ENCODE peak calls at places on chromosome 7, in five cellular contexts. One of them, this sample, is unnamed.

GRCh38 chr7:2072042-2072441 is 160.7 kb downstream of the MAD1L1 start:
- DNase-seq in SJSA1: no peak
- DNase-seq in CD8-positive, alpha-beta memory T cell: no peak
- DNase-seq in GM23338: no peak
- DNase-seq in fibroblast of lung: no peak
- DNase-seq in this sample: no peak

GRCh38 chr7:107149863-107150262 is 18.9 kb upstream of the HBP1 start:
- DNase-seq in fibroblast of lung: no peak
- DNase-seq in GM23338: no peak
- DNase-seq in CD8-positive, alpha-beta memory T cell: no peak
- DNase-seq in SJSA1: no peak
- DNase-seq in this sample: no peak

GRCh38 chr7:90869335-90869734 is 273.2 kb downstream of the CDK14 start:
- DNase-seq in SJSA1: no peak
- DNase-seq in CD8-positive, alpha-beta memory T cell: no peak
- DNase-seq in fibroblast of lung: no peak
- DNase-seq in GM23338: no peak
- DNase-seq in this sample: no peak

GRCh38 chr7:21146642-21147423 is 281.1 kb upstream of the SP4 start:
- DNase-seq in CD8-positive, alpha-beta memory T cell: no peak
- DNase-seq in fibroblast of lung: no peak
- DNase-seq in SJSA1: no peak
- DNase-seq in GM23338: peak
- DNase-seq in this sample: no peak

GRCh38 chr7:19442016-19442785 is 266.6 kb downstream of the POLR1F start:
- DNase-seq in GM23338: peak
- DNase-seq in SJSA1: peak
- DNase-seq in fibroblast of lung: peak
- DNase-seq in CD8-positive, alpha-beta memory T cell: no peak
- DNase-seq in this sample: peak

GRCh38 chr7:151844080-151844827 is 32.7 kb downstream of the PRKAG2 start:
- DNase-seq in fibroblast of lung: peak
- DNase-seq in GM23338: no peak
- DNase-seq in CD8-positive, alpha-beta memory T cell: no peak
- DNase-seq in SJSA1: peak
- DNase-seq in this sample: peak

GRCh38 chr7:36348256-36348655 is 41.4 kb upstream of the ANLN start:
- DNase-seq in GM23338: no peak
- DNase-seq in CD8-positive, alpha-beta memory T cell: no peak
- DNase-seq in fibroblast of lung: peak
- DNase-seq in SJSA1: peak
- DNase-seq in this sample: peak

GRCh38 chr7:8190121-8190895 is 71.7 kb downstream of the ICA1 start:
- DNase-seq in fibroblast of lung: peak
- DNase-seq in SJSA1: no peak
- DNase-seq in GM23338: peak
- DNase-seq in CD8-positive, alpha-beta memory T cell: peak
- DNase-seq in this sample: peak

GRCh38 chr7:75866497-75867389 is 12.1 kb upstream of the RHBDD2 start:
- DNase-seq in CD8-positive, alpha-beta memory T cell: peak
- DNase-seq in GM23338: peak
- DNase-seq in SJSA1: peak
- DNase-seq in fibroblast of lung: peak
- DNase-seq in this sample: no peak

GRCh38 chr7:7642081-7642480 is 1.5 kb downstream of the UMAD1 start:
- DNase-seq in SJSA1: no peak
- DNase-seq in fibroblast of lung: no peak
- DNase-seq in GM23338: no peak
- DNase-seq in CD8-positive, alpha-beta memory T cell: no peak
- DNase-seq in this sample: no peak

GRCh38 chr7:33813331-33813730 is 92.0 kb upstream of the BMPER start:
- DNase-seq in CD8-positive, alpha-beta memory T cell: no peak
- DNase-seq in SJSA1: no peak
- DNase-seq in GM23338: no peak
- DNase-seq in fibroblast of lung: peak
- DNase-seq in this sample: no peak

GRCh38 chr7:25887266-25887665 is 264.7 kb upstream of the NFE2L3 start:
- DNase-seq in SJSA1: no peak
- DNase-seq in CD8-positive, alpha-beta memory T cell: no peak
- DNase-seq in fibroblast of lung: no peak
- DNase-seq in GM23338: no peak
- DNase-seq in this sample: no peak

GRCh38 chr7:88301924-88302323 is 4.8 kb downstream of the STEAP4 start:
- DNase-seq in fibroblast of lung: no peak
- DNase-seq in GM23338: no peak
- DNase-seq in CD8-positive, alpha-beta memory T cell: no peak
- DNase-seq in SJSA1: no peak
- DNase-seq in this sample: no peak

GRCh38 chr7:131057524-131058065 is 270.1 kb upstream of the MKLN1 start:
- DNase-seq in GM23338: no peak
- DNase-seq in CD8-positive, alpha-beta memory T cell: no peak
- DNase-seq in fibroblast of lung: no peak
- DNase-seq in SJSA1: no peak
- DNase-seq in this sample: no peak

GRCh38 chr7:131057015-131057518 is 270.6 kb upstream of the MKLN1 start:
- DNase-seq in fibroblast of lung: peak
- DNase-seq in SJSA1: peak
- DNase-seq in GM23338: no peak
- DNase-seq in CD8-positive, alpha-beta memory T cell: no peak
- DNase-seq in this sample: peak

GRCh38 chr7:131051304-131051703 is 276.4 kb upstream of the MKLN1 start:
- DNase-seq in SJSA1: no peak
- DNase-seq in CD8-positive, alpha-beta memory T cell: no peak
- DNase-seq in GM23338: no peak
- DNase-seq in fibroblast of lung: no peak
- DNase-seq in this sample: no peak

GRCh38 chr7:131052285-131052942 is 275.3 kb upstream of the MKLN1 start:
- DNase-seq in CD8-positive, alpha-beta memory T cell: no peak
- DNase-seq in SJSA1: no peak
- DNase-seq in fibroblast of lung: no peak
- DNase-seq in GM23338: no peak
- DNase-seq in this sample: no peak

GRCh38 chr7:131056007-131056406 is 271.7 kb upstream of the MKLN1 start:
- DNase-seq in CD8-positive, alpha-beta memory T cell: no peak
- DNase-seq in SJSA1: no peak
- DNase-seq in fibroblast of lung: no peak
- DNase-seq in GM23338: no peak
- DNase-seq in this sample: no peak
- H3K27ac ChIP-seq in CD8-positive, alpha-beta memory T cell: no peak
- H3K27ac ChIP-seq in SJSA1: no peak
- H3K27ac ChIP-seq in fibroblast of lung: no peak
- H3K27ac ChIP-seq in GM23338: no peak
- H3K27ac ChIP-seq in this sample: no peak

DNA sequence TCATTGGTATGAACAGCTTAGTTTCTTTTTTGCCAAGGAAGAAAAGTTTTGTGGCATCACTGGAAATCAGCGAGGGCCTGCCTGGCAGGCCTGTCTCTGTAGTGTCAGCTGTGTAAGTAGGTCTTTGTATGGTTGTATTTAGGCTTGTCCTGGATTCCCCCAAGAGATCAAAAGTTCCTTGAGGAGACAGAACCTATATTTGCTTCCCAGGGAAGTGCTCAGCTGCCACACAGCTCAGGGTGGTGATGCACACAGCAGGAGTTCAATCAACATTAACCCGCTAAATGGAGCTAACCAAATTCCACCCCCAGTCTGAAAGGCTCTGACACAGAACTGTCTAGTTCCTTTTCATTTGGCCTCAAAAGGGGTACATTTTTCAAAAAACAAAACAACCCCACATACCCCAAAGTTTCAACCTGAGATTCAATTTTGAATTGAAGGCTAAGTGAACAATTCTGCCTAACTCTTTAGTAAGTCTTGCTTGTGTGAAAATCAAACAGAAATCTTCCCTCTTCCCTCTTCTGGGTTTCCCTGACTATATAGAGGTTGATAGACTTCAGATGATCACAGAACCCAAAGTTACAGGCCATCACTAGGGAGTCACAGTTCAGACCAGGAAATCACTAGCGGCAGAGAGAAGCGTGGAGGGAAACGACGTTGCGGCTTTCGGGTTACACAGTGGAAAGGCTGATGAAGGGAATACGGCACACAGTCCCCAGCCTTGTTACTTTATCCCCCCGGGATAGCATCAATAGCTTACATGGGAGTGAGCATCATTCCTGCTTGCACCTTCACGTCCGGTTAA is 124.5 kb downstream of the CLEC2L start:
- DNase-seq in fibroblast of lung: peak
- DNase-seq in CD8-positive, alpha-beta memory T cell: no peak
- DNase-seq in SJSA1: no peak
- DNase-seq in GM23338: peak
- DNase-seq in this sample: no peak
- H3K27ac ChIP-seq in fibroblast of lung: no peak
- H3K27ac ChIP-seq in CD8-positive, alpha-beta memory T cell: no peak
- H3K27ac ChIP-seq in SJSA1: no peak
- H3K27ac ChIP-seq in GM23338: no peak
- H3K27ac ChIP-seq in this sample: no peak

GRCh38 chr7:39153647-39154046 is 175.9 kb downstream of the POU6F2 start:
- DNase-seq in CD8-positive, alpha-beta memory T cell: no peak
- DNase-seq in SJSA1: no peak
- DNase-seq in fibroblast of lung: no peak
- DNase-seq in GM23338: peak
- DNase-seq in this sample: no peak
- H3K27ac ChIP-seq in CD8-positive, alpha-beta memory T cell: no peak
- H3K27ac ChIP-seq in SJSA1: no peak
- H3K27ac ChIP-seq in fibroblast of lung: no peak
- H3K27ac ChIP-seq in GM23338: no peak
- H3K27ac ChIP-seq in this sample: no peak

GRCh38 chr7:12032146-12032545 is 178.9 kb upstream of the TMEM106B start:
- DNase-seq in SJSA1: no peak
- DNase-seq in CD8-positive, alpha-beta memory T cell: no peak
- DNase-seq in fibroblast of lung: peak
- DNase-seq in GM23338: peak
- DNase-seq in this sample: no peak
- H3K27ac ChIP-seq in SJSA1: peak
- H3K27ac ChIP-seq in CD8-positive, alpha-beta memory T cell: no peak
- H3K27ac ChIP-seq in fibroblast of lung: no peak
- H3K27ac ChIP-seq in GM23338: no peak
- H3K27ac ChIP-seq in this sample: no peak